ENCODE peak calls at places on chromosomes 5 and 9, in ten cellular contexts. E is activated T-helper 9 cell treated with anti-CD3 and anti-CD28 coated beads, Interleukin-2, amount 50 U/mL, for 16 hours; T is stomach; C is hippocampal formation; M is epithelial cell of prostate; G is stimulated activated CD8-positive, alpha-beta memory T cell treated with anti-CD3 and anti-CD28 coated beads, Interleukin-15, amount 100 ng/mL, for 1 hour; K is B cell; S is HS-5; H is activated gamma-delta T cell treated with Interleukin-2 at 50 U/mL for 16 hours; V is lower leg skin. B is an unnamed sample.

GRCh38 chr5:168288349-168289245 is 2.8 kb upstream of the WWC1 start:
- DNase-seq in E (no peak), T (peak), C (no peak), M (peak), G (no peak), K (no peak), S (no peak), H (no peak), V (peak), B (no peak)

GRCh38 chr5:91521313-91521712 is 138.2 kb upstream of the ARRDC3 start:
- DNase-seq in E (no peak), T (no peak), C (no peak), M (no peak), G (no peak), K (no peak), S (no peak), H (no peak), V (no peak), B (no peak)

GRCh38 chr9:86483496-86483895 is 129.3 kb upstream of the TUT7 start:
- DNase-seq in E (no peak), T (no peak), C (no peak), M (no peak), G (no peak), K (no peak), S (no peak), H (no peak), V (no peak), B (no peak)

GRCh38 chr5:156824800-156825199 is 25.3 kb upstream of the PPP1R2B start:
- DNase-seq in E (no peak), T (no peak), C (no peak), M (no peak), G (no peak), K (no peak), S (no peak), H (no peak), V (no peak), B (no peak)

GRCh38 chr5:35803221-35803651 is 53.5 kb upstream of the IL7R start:
- DNase-seq in E (no peak), T (no peak), C (peak), M (no peak), G (no peak), K (no peak), S (no peak), H (no peak), V (no peak), B (no peak)

GRCh38 chr5:76493190-76493837 is 90.2 kb downstream of the IQGAP2 start:
- DNase-seq in E (no peak), T (no peak), C (no peak), M (no peak), G (no peak), K (no peak), S (no peak), H (no peak), V (no peak), B (no peak)

GRCh38 chr9:69186841-69187611 is 12.9 kb downstream of the TJP2 start:
- DNase-seq in E (no peak), T (no peak), C (no peak), M (no peak), G (no peak), K (no peak), S (no peak), H (no peak), V (no peak), B (no peak)

GRCh38 chr5:157066080-157066479 is 7.2 kb upstream of the HAVCR1 start:
- DNase-seq in E (no peak), T (no peak), C (no peak), M (no peak), G (no peak), K (no peak), S (no peak), H (no peak), V (no peak), B (no peak)

GRCh38 chr9:11779971-11780370 is 913.2 kb upstream of the TYRP1 start:
- DNase-seq in E (no peak), T (no peak), C (no peak), M (no peak), G (no peak), K (no peak), S (no peak), H (no peak), V (no peak), B (no peak)

GRCh38 chr5:171956870-171957501 is 49.5 kb downstream of the FBXW11 start:
- DNase-seq in E (no peak), T (no peak), C (no peak), M (no peak), G (no peak), K (no peak), S (no peak), H (no peak), V (no peak), B (no peak)

GRCh38 chr9:128412120-128412790 is 8.4 kb upstream of the CERCAM start:
- DNase-seq in E (peak), T (peak), C (peak), M (no peak), G (no peak), K (no peak), S (no peak), H (peak), V (peak), B (peak)

GRCh38 chr5:151456321-151456940 is 9.0 kb downstream of the SLC36A1 start:
- DNase-seq in E (no peak), T (no peak), C (no peak), M (no peak), G (no peak), K (no peak), S (no peak), H (no peak), V (no peak), B (no peak)

GRCh38 chr5:32083981-32084430 is 90.1 kb downstream of the GOLPH3 start:
- DNase-seq in E (no peak), T (no peak), C (peak), M (no peak), G (no peak), K (no peak), S (no peak), H (no peak), V (no peak), B (no peak)

GRCh38 chr5:170393958-170394357 is 4.8 kb upstream of the KCNMB1 start:
- DNase-seq in E (no peak), T (no peak), C (no peak), M (no peak), G (no peak), K (no peak), S (no peak), H (no peak), V (no peak), B (no peak)

GRCh38 chr5:39854771-39855170 is 430.0 kb upstream of the DAB2 start:
- DNase-seq in E (no peak), T (no peak), C (no peak), M (no peak), G (no peak), K (no peak), S (no peak), H (no peak), V (no peak), B (no peak)

GRCh38 chr5:17218353-17219005 is 1.0 kb downstream of the BASP1 start:
- DNase-seq in E (no peak), T (no peak), C (no peak), M (no peak), G (no peak), K (peak), S (no peak), H (no peak), V (peak), B (no peak)

GRCh38 chr9:70080481-70081119 is 37.0 kb downstream of the MAMDC2 start:
- DNase-seq in E (no peak), T (no peak), C (peak), M (no peak), G (no peak), K (no peak), S (no peak), H (no peak), V (peak), B (no peak)

GRCh38 chr5:54440456-54440893 is 15.0 kb upstream of the HSPB3 start:
- DNase-seq in E (no peak), T (no peak), C (no peak), M (no peak), G (no peak), K (no peak), S (no peak), H (no peak), V (no peak), B (peak)

GRCh38 chr5:132898094-132898493 is 24.6 kb downstream of the LEAP2 start:
- DNase-seq in E (no peak), T (no peak), C (no peak), M (no peak), G (no peak), K (no peak), S (no peak), H (no peak), V (no peak), B (no peak)

GRCh38 chr5:141343242-141343952 is at the start of gene PCDHGA3:
- DNase-seq in E (no peak), T (no peak), C (no peak), M (no peak), G (no peak), K (no peak), S (no peak), H (no peak), V (no peak), B (no peak)

GRCh38 chr9:23824241-23825142 is 1.5 kb downstream of the ELAVL2 start:
- DNase-seq in E (no peak), T (no peak), C (no peak), M (no peak), G (no peak), K (no peak), S (no peak), H (no peak), V (no peak), B (no peak)

GRCh38 chr5:151238303-151238741 is 14.4 kb upstream of the CCDC69 start:
- DNase-seq in E (no peak), T (no peak), C (no peak), M (no peak), G (no peak), K (peak), S (no peak), H (no peak), V (no peak), B (no peak)

GRCh38 chr9:15584383-15584782 is 31.5 kb downstream of the CCDC171 start:
- DNase-seq in E (no peak), T (no peak), C (no peak), M (no peak), G (no peak), K (no peak), S (no peak), H (no peak), V (no peak), B (no peak)

B was measured in activated T-helper 2 cell treated with anti-CD3 and anti-CD28 coated beads, Interferon-gamma antibody, Interleukin-2, Interleukin-4, amounts not matched to agents 10 μg/mL and 5 μg/mL and 100 μg/mL, durations not matched to agents 14 hours and 24 hours and 36 hours.